ENCODE peak calls at places on chromosomes 12 and 14, in four cellular contexts. F, U, D and G are unnamed samples.
A peak's percentile ranks its signal among the peaks of the same experiment; 100 is the strongest.

GRCh38 chr12:89276860-89277259 is 75.4 kb downstream of the DUSP6 start:
- DNase-seq in F (no peak), U (no peak), D (no peak), G (no peak)

GRCh38 chr14:96735509-96735908 is 61.7 kb upstream of the VRK1 start:
- DNase-seq in D (no peak), F (no peak), U (no peak), G (no peak)

GRCh38 chr12:77924703-77925102 is 94.0 kb downstream of the NAV3 start:
- DNase-seq in F (no peak), U (peak; percentile 52), D (no peak), G (no peak)

GRCh38 chr12:54411398-54412241 is 7.4 kb downstream of the ITGA5 start:
- DNase-seq in D (no peak), F (no peak), U (peak; percentile 96), G (peak; percentile 85)

GRCh38 chr14:99321955-99322730 is 50.1 kb upstream of the BCL11B start:
- DNase-seq in F (no peak), D (no peak), U (no peak), G (no peak)

GRCh38 chr12:116610971-116611541 is 51.9 kb downstream of the MAP1LC3B2 start:
- DNase-seq in U (no peak), F (no peak), D (no peak), G (no peak)

GRCh38 chr12:70415987-70416386 is 49.9 kb downstream of the KCNMB4 start:
- DNase-seq in U (no peak), F (no peak), D (no peak), G (no peak)

GRCh38 chr14:68404652-68405183 is 388.1 kb downstream of the ZFP36L1 start:
- DNase-seq in F (no peak), D (no peak), U (peak; percentile 37), G (no peak)

GRCh38 chr14:35883677-35884293 is 57.6 kb downstream of the BRMS1L start:
- DNase-seq in F (peak; percentile 66), U (peak; percentile 18), D (peak; percentile 21), G (no peak)

GRCh38 chr12:65449400-65449799 is 170.9 kb downstream of the MSRB3 start:
- DNase-seq in F (no peak), U (peak; percentile 65), D (no peak), G (no peak)

GRCh38 chr12:8658361-8658760 is 4.3 kb downstream of the MFAP5 start:
- DNase-seq in D (no peak), U (peak; percentile 50), F (no peak), G (no peak)

GRCh38 chr12:92278378-92278828 is 132.8 kb upstream of the BTG1 start:
- DNase-seq in U (peak; percentile 2), F (no peak), D (no peak), G (peak; percentile 50)

GRCh38 chr14:68214431-68214830 is 394.9 kb downstream of the RAD51B start:
- DNase-seq in F (no peak), U (no peak), D (no peak), G (no peak)

GRCh38 chr12:24911284-24911791 is 37.6 kb downstream of the BCAT1 start:
- DNase-seq in D (peak; percentile 59), U (peak; percentile 98), F (no peak), G (no peak)

GRCh38 chr14:90780519-90780918 is 35.7 kb downstream of the TTC7B start:
- DNase-seq in F (no peak), D (no peak), U (no peak), G (no peak)

GRCh38 chr14:73634333-73634833 is 10.4 kb upstream of the DNAL1 start:
- DNase-seq in D (peak; percentile 45), U (no peak), F (peak; percentile 42), G (no peak)

GRCh38 chr12:63940295-63940997 is 95.9 kb downstream of the SRGAP1 start:
- DNase-seq in U (no peak), F (no peak), D (no peak), G (no peak)

GRCh38 chr12:19474147-19474546 is 34.9 kb downstream of the AEBP2 start:
- DNase-seq in U (no peak), F (no peak), D (no peak), G (no peak)

GRCh38 chr14:33922125-33922524 is 28.7 kb downstream of the EGLN3 start:
- DNase-seq in F (no peak), U (no peak), D (no peak), G (no peak)

GRCh38 chr14:68939893-68940613 is 39.0 kb downstream of the ACTN1 start:
- DNase-seq in U (peak; percentile 97), D (peak; percentile 92), F (peak; percentile 59), G (peak; percentile 93)

GRCh38 chr12:91542048-91542447 is 359.4 kb upstream of the DCN start:
- DNase-seq in F (no peak), U (no peak), D (no peak), G (no peak)

GRCh38 chr12:41402804-41403203 is 214.7 kb downstream of the PDZRN4 start:
- DNase-seq in F (no peak), D (no peak), U (no peak), G (no peak)

GRCh38 chr14:58395815-58396626 is at the start of gene TOMM20L:
- DNase-seq in U (peak; percentile 48), D (peak; percentile 58), F (peak; percentile 77), G (peak; percentile 91)

GRCh38 chr12:106205208-106206069 is 42.4 kb downstream of the CKAP4 start:
- DNase-seq in U (no peak), D (peak; percentile 33), F (no peak), G (peak; percentile 28)

GRCh38 chr12:26271024-26271423 is 75.7 kb downstream of the SSPN start:
- DNase-seq in F (no peak), U (peak; percentile 50), D (no peak), G (no peak)

GRCh38 chr14:50920482-50921225 is 23.6 kb downstream of the PYGL start:
- DNase-seq in D (no peak), F (no peak), U (peak; percentile 90), G (no peak)

GRCh38 chr12:65720136-65720535 is 104.1 kb upstream of the HMGA2 start:
- DNase-seq in D (no peak), U (peak; percentile 42), F (no peak), G (no peak)

GRCh38 chr12:122839907-122840554 is 4.8 kb downstream of the HIP1R start:
- DNase-seq in F (no peak), D (no peak), U (no peak), G (no peak)

GRCh38 chr12:75648856-75649255 is 137.4 kb upstream of the KRR1 start:
- DNase-seq in D (no peak), F (no peak), U (no peak), G (no peak)

GRCh38 chr12:49219417-49220026 is 30.6 kb upstream of the TUBA1A start:
- DNase-seq in F (no peak), D (no peak), U (no peak), G (no peak)

GRCh38 chr12:1575287-1575798 is 19.0 kb downstream of the FBXL14 start:
- DNase-seq in F (no peak), U (no peak), D (no peak), G (no peak)

GRCh38 chr14:102040153-102040552 is 46.7 kb downstream of the HSP90AA1 start:
- DNase-seq in U (no peak), F (no peak), D (no peak), G (no peak)

GRCh38 chr12:51326762-51327439 is 2.9 kb upstream of the BIN2 start:
- DNase-seq in D (no peak), U (peak; percentile 49), F (no peak), G (no peak)

GRCh38 chr14:106694638-106695393 is 1168.4 kb downstream of the TMEM121 start:
- DNase-seq in D (peak; percentile 15), F (peak; percentile 72), U (no peak), G (peak; percentile 39)
- H3K9me3 ChIP-seq in D (no peaks in the 10 kb centered on the region), F (no peaks in the 10 kb centered on the region), U (peaks cover 11% of the 10 kb centered on the region), G (no peaks in the 10 kb centered on the region)

GRCh38 chr12:105170139-105170538 is 62.6 kb downstream of the WASHC4 start:
- DNase-seq in F (no peak), U (no peak), D (no peak), G (no peak)
- H3K9me3 ChIP-seq in F (no peaks in the 10 kb centered on the region), U (no peaks in the 10 kb centered on the region), D (no peaks in the 10 kb centered on the region), G (no peaks in the 10 kb centered on the region)

GRCh38 chr14:105908481-105908911 is 382.1 kb downstream of the TMEM121 start:
- DNase-seq in F (no peak), D (no peak), U (no peak), G (no peak)
- H3K9me3 ChIP-seq in F (no peaks in the 10 kb centered on the region), D (no peaks in the 10 kb centered on the region), U (peaks cover 36% of the 10 kb centered on the region), G (no peaks in the 10 kb centered on the region)

DNA sequence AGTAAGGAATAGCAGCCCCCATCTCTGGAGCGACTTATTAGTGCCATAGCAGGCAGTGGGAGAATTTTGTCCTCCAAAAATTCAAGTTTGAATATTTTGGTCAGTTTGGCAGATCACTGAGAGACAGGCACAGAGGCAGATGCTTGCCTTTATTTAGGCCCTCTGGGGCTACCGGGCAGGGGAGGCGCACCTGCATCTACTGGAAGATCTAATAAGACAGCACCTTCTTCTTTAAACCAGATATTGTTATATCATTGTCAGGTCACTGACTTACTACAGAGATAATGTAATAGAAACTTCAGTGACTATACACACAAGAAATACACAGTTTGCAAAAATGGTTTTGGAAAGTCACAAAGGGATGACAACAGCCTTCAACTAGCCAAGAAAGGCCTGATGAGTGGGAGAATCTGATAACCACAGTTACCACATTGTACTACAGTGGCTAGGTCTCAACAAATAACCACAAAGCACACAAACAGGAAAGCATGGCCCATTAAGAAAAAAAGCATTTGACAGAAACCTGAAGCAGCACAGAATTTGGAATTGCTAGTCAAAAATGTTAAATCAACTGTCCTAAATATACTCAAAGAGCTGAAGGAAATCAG is 56.8 kb downstream of the CDK17 start:
- DNase-seq in U (peak; percentile 22), D (no peak), F (no peak), G (no peak)
- H3K9me3 ChIP-seq in U (peaks cover 3% of the 10 kb centered on the region), D (peaks cover 2% of the 10 kb centered on the region), F (peaks cover 17% of the 10 kb centered on the region), G (no peaks in the 10 kb centered on the region)